ENCODE peak calls at places on chromosomes 16 and 17, in six cellular contexts. R is stimulated activated CD8-positive, alpha-beta memory T cell treated with anti-CD3 and anti-CD28 coated beads, Interleukin-15, amount 100 ng/mL, for 1 hour; S is RPMI8226; Z is posterior vena cava; M is A549; I is stimulated activated naive CD8-positive, alpha-beta T cell treated with anti-CD3 and anti-CD28 coated beads, Interleukin-15, Interleukin-2, amounts not matched to agents 100 U/mL and 50 U/mL, for 24 hours. G is an unnamed sample.
A peak's percentile ranks its signal among the peaks of the same experiment; 100 is the strongest.

GRCh38 chr16:2773188-2773968 is 3.7 kb downstream of the ELOB start:
- DNase-seq in R (no peak), S (no peak), Z (peak; percentile 48), M (no peak), I (no peak), G (no peak)

GRCh38 chr17:75308732-75309629 is 19.7 kb upstream of the SLC25A19 start:
- DNase-seq in R (no peak), S (no peak), Z (no peak), M (peak; percentile 35), I (no peak), G (no peak)

GRCh38 chr17:35169964-35170363 is 22.3 kb downstream of the UNC45B start:
- DNase-seq in R (no peak), S (no peak), Z (no peak), M (no peak), I (no peak), G (no peak)

GRCh38 chr17:80968602-80969029 is 23.0 kb upstream of the CHMP6 start:
- DNase-seq in R (no peak), S (no peak), Z (no peak), M (no peak), I (no peak), G (no peak)

GRCh38 chr17:29546085-29546484 is 20.8 kb downstream of the ABHD15 start:
- DNase-seq in R (no peak), S (no peak), Z (no peak), M (peak; percentile 34), I (no peak), G (no peak)

GRCh38 chr16:65574311-65574966 is 452.6 kb upstream of the CDH11 start:
- DNase-seq in R (no peak), S (no peak), Z (no peak), M (no peak), I (no peak), G (no peak)

GRCh38 chr17:78774956-78775571 is 7.0 kb downstream of the CYTH1 start:
- DNase-seq in R (no peak), S (peak; percentile 52), Z (no peak), M (no peak), I (peak; percentile 76), G (no peak)

GRCh38 chr17:75110307-75110937 is 653 bp downstream of the ARMC7 start:
- DNase-seq in R (no peak), S (peak; percentile 48), Z (no peak), M (no peak), I (peak; percentile 27), G (no peak)

GRCh38 chr17:9115446-9116265 is 94.3 kb downstream of the NTN1 start:
- DNase-seq in R (peak; percentile 8), S (no peak), Z (peak; percentile 92), M (peak; percentile 67), I (peak; percentile 76), G (no peak)

GRCh38 chr16:69709456-69710084 is 16.8 kb downstream of the NQO1 start:
- DNase-seq in R (no peak), S (peak; percentile 77), Z (no peak), M (peak; percentile 58), I (no peak), G (peak; percentile 55)

GRCh38 chr17:49316889-49317288 is 45.2 kb downstream of the ZNF652 start:
- DNase-seq in R (no peak), S (no peak), Z (no peak), M (no peak), I (no peak), G (no peak)

GRCh38 chr16:4052801-4053662 is 63.2 kb downstream of the ADCY9 start:
- DNase-seq in R (no peak), S (peak; percentile 55), Z (no peak), M (no peak), I (no peak), G (peak; percentile 92)

G was measured in NCI-H2107.